ENCODE peak calls at places on chromosomes 7 and 10, in five cellular contexts. One of them, this sample, is unnamed.

GRCh38 chr7:154914580-154915380 is 88.1 kb downstream of the PAXIP1 start:
- DNase-seq in K562: no peak
- DNase-seq in upper lobe of left lung: peak
- DNase-seq in prostate gland: no peak
- DNase-seq in spleen: peak
- DNase-seq in this sample: no peak

GRCh38 chr7:46549892-46550639 is 629.0 kb upstream of the IGFBP3 start:
- DNase-seq in K562: no peak
- DNase-seq in upper lobe of left lung: no peak
- DNase-seq in prostate gland: no peak
- DNase-seq in spleen: no peak
- DNase-seq in this sample: no peak

GRCh38 chr7:13886356-13886755 is 103.1 kb downstream of the ETV1 start:
- DNase-seq in K562: no peak
- DNase-seq in upper lobe of left lung: no peak
- DNase-seq in prostate gland: no peak
- DNase-seq in spleen: no peak
- DNase-seq in this sample: no peak

GRCh38 chr7:132547806-132548205 is 28.5 kb downstream of the PLXNA4 start:
- DNase-seq in K562: no peak
- DNase-seq in upper lobe of left lung: no peak
- DNase-seq in prostate gland: no peak
- DNase-seq in spleen: no peak
- DNase-seq in this sample: no peak

GRCh38 chr10:131972474-131973071 is 9.2 kb downstream of the BNIP3 start:
- DNase-seq in K562: peak
- DNase-seq in upper lobe of left lung: no peak
- DNase-seq in prostate gland: no peak
- DNase-seq in spleen: peak
- DNase-seq in this sample: no peak

GRCh38 chr10:124605856-124606812 is 138.0 kb downstream of the FAM53B start:
- DNase-seq in K562: no peak
- DNase-seq in upper lobe of left lung: peak
- DNase-seq in prostate gland: no peak
- DNase-seq in spleen: peak
- DNase-seq in this sample: no peak

GRCh38 chr10:24249829-24250415 is 41.0 kb downstream of the KIAA1217 start:
- DNase-seq in K562: no peak
- DNase-seq in upper lobe of left lung: no peak
- DNase-seq in prostate gland: peak
- DNase-seq in spleen: no peak
- DNase-seq in this sample: no peak

GRCh38 chr7:45713669-45714520 is 139.7 kb downstream of the ADCY1 start:
- DNase-seq in K562: no peak
- DNase-seq in upper lobe of left lung: no peak
- DNase-seq in prostate gland: no peak
- DNase-seq in spleen: peak
- DNase-seq in this sample: no peak

GRCh38 chr10:13648425-13648824 is 61.7 kb downstream of the PRPF18 start:
- DNase-seq in K562: no peak
- DNase-seq in upper lobe of left lung: no peak
- DNase-seq in prostate gland: no peak
- DNase-seq in spleen: no peak
- DNase-seq in this sample: no peak

GRCh38 chr7:22351329-22351692 is 5.6 kb downstream of the RAPGEF5 start:
- DNase-seq in K562: no peak
- DNase-seq in upper lobe of left lung: no peak
- DNase-seq in prostate gland: no peak
- DNase-seq in spleen: no peak
- DNase-seq in this sample: no peak

GRCh38 chr10:33336606-33337334 is 2.3 kb upstream of the NRP1 start:
- DNase-seq in K562: no peak
- DNase-seq in upper lobe of left lung: peak
- DNase-seq in prostate gland: peak
- DNase-seq in spleen: peak
- DNase-seq in this sample: peak

GRCh38 chr7:117381357-117381756 is 45.9 kb downstream of the ASZ1 start:
- DNase-seq in K562: no peak
- DNase-seq in upper lobe of left lung: no peak
- DNase-seq in prostate gland: no peak
- DNase-seq in spleen: no peak
- DNase-seq in this sample: no peak

GRCh38 chr10:18504161-18504560 is 147.2 kb downstream of the NSUN6 start:
- DNase-seq in K562: no peak
- DNase-seq in upper lobe of left lung: no peak
- DNase-seq in prostate gland: no peak
- DNase-seq in spleen: no peak
- DNase-seq in this sample: no peak

GRCh38 chr10:89327803-89328441 is at the start of gene IFIT3:
- DNase-seq in K562: peak
- DNase-seq in upper lobe of left lung: no peak
- DNase-seq in prostate gland: peak
- DNase-seq in spleen: no peak
- DNase-seq in this sample: no peak

GRCh38 chr10:51231754-51232153 is 157.5 kb downstream of the PRKG1 start:
- DNase-seq in K562: no peak
- DNase-seq in upper lobe of left lung: no peak
- DNase-seq in prostate gland: peak
- DNase-seq in spleen: no peak
- DNase-seq in this sample: no peak

GRCh38 chr7:105621617-105622016 is 40.3 kb upstream of the EFCAB10 start:
- DNase-seq in K562: no peak
- DNase-seq in upper lobe of left lung: no peak
- DNase-seq in prostate gland: peak
- DNase-seq in spleen: no peak
- DNase-seq in this sample: no peak

GRCh38 chr7:147311332-147311731 is 1194.7 kb downstream of the CNTNAP2 start:
- DNase-seq in K562: no peak
- DNase-seq in upper lobe of left lung: no peak
- DNase-seq in prostate gland: no peak
- DNase-seq in spleen: no peak
- DNase-seq in this sample: no peak

GRCh38 chr7:879093-879492 is 2.7 kb downstream of the GET4 start:
- DNase-seq in K562: no peak
- DNase-seq in upper lobe of left lung: peak
- DNase-seq in prostate gland: no peak
- DNase-seq in spleen: peak
- DNase-seq in this sample: no peak

GRCh38 chr10:44413416-44413815 is 28.5 kb upstream of the CXCL12 start:
- DNase-seq in K562: no peak
- DNase-seq in upper lobe of left lung: no peak
- DNase-seq in prostate gland: no peak
- DNase-seq in spleen: no peak
- DNase-seq in this sample: no peak
- TF ChIP-seq POLR2A in K562: no peak
- TF ChIP-seq POLR2A in upper lobe of left lung: no peak
- TF ChIP-seq POLR2A in prostate gland: no peak
- TF ChIP-seq POLR2A in spleen: no peak
- TF ChIP-seq POLR2A in this sample: no peak

GRCh38 chr10:80154978-80155695 is 22.6 kb downstream of the PLAC9 start:
- DNase-seq in K562: no peak
- DNase-seq in upper lobe of left lung: no peak
- DNase-seq in prostate gland: peak
- DNase-seq in spleen: no peak
- DNase-seq in this sample: no peak
- TF ChIP-seq POLR2AphosphoS5 in K562: no peak
- TF ChIP-seq POLR2AphosphoS5 in upper lobe of left lung: no peak
- TF ChIP-seq POLR2AphosphoS5 in prostate gland: peak
- TF ChIP-seq POLR2AphosphoS5 in spleen: no peak
- TF ChIP-seq POLR2AphosphoS5 in this sample: no peak

GRCh38 chr10:75466886-75467285 is 35.5 kb downstream of the LRMDA start:
- DNase-seq in K562: no peak
- DNase-seq in upper lobe of left lung: no peak
- DNase-seq in prostate gland: no peak
- DNase-seq in spleen: no peak
- DNase-seq in this sample: no peak

GRCh38 chr10:75468612-75469011 is 37.2 kb downstream of the LRMDA start:
- DNase-seq in K562: no peak
- DNase-seq in upper lobe of left lung: no peak
- DNase-seq in prostate gland: no peak
- DNase-seq in spleen: no peak
- DNase-seq in this sample: no peak

GRCh38 chr10:75466016-75466415 is 34.6 kb downstream of the LRMDA start:
- DNase-seq in K562: no peak
- DNase-seq in upper lobe of left lung: no peak
- DNase-seq in prostate gland: no peak
- DNase-seq in spleen: no peak
- DNase-seq in this sample: no peak

GRCh38 chr10:75470901-75471300 is 39.5 kb downstream of the LRMDA start:
- DNase-seq in K562: no peak
- DNase-seq in upper lobe of left lung: no peak
- DNase-seq in prostate gland: no peak
- DNase-seq in spleen: no peak
- DNase-seq in this sample: no peak

DNA sequence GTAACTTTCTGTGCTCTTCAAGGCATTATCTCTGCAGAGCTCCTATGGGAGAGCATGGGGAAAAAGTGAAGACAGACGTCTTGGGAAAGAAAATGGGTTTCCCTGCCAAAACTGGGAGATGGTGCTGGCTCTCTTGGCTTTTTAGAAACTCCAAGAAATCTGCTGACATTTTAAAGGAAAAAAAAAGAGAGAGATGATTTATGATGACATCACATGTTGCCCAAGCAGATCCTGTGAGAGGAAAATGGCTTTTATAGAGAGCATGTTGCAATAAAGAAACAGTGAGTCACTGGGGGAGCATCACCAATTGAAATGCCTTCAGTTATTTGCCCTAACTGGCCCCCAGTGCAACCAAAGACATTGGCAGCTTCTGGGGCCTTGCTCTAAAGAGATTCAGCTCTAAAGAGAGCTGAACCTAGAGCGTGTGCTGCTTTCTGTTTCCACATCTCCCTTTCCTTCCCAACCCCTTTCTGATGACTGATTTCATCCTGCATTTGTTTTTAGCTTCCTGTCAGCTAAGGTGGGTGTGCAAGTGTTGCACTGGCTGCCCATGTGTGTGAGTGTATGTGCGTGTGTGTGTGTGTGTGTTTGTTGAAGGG is 37.7 kb downstream of the LRMDA start:
- DNase-seq in K562: no peak
- DNase-seq in upper lobe of left lung: no peak
- DNase-seq in prostate gland: peak
- DNase-seq in spleen: no peak
- DNase-seq in this sample: no peak
- TF ChIP-seq POLR2A in K562: no peak
- TF ChIP-seq POLR2A in upper lobe of left lung: no peak
- TF ChIP-seq POLR2A in prostate gland: no peak
- TF ChIP-seq POLR2A in spleen: no peak
- TF ChIP-seq POLR2A in this sample: no peak

DNA sequence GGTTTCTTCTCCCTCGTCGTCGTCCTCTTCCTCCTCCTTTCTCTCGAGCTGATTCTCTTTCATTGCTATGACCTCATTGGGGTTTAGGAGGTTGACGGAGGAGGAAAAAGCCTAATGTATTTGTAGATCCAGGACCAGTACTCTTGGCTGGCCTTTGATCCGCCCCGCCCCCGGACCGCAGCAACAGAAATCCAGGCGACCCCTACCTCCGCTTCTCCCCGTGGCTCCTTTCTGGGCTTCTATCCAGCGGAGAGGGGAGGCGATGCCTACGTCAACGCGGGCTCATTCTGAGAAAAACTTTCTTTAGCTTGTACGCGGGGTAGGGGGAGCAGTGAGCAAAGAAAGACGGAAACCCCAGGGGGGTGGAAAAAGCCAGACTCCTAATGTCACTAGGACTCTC is at the start of gene TMEM196:
- DNase-seq in K562: no peak
- DNase-seq in upper lobe of left lung: peak
- DNase-seq in prostate gland: no peak
- DNase-seq in spleen: no peak
- DNase-seq in this sample: no peak
- TF ChIP-seq POLR2AphosphoS5 in K562: no peak
- TF ChIP-seq POLR2AphosphoS5 in upper lobe of left lung: no peak
- TF ChIP-seq POLR2AphosphoS5 in prostate gland: no peak
- TF ChIP-seq POLR2AphosphoS5 in spleen: no peak
- TF ChIP-seq POLR2AphosphoS5 in this sample: no peak

GRCh38 chr10:116270691-116271592 is 2.1 kb downstream of the GFRA1 start:
- DNase-seq in K562: no peak
- DNase-seq in upper lobe of left lung: peak
- DNase-seq in prostate gland: no peak
- DNase-seq in spleen: no peak
- DNase-seq in this sample: no peak

GRCh38 chr10:116274141-116274861 is 1.3 kb upstream of the GFRA1 start:
- DNase-seq in K562: no peak
- DNase-seq in upper lobe of left lung: peak
- DNase-seq in prostate gland: no peak
- DNase-seq in spleen: no peak
- DNase-seq in this sample: no peak

GRCh38 chr10:116271593-116272496 is 1.2 kb downstream of the GFRA1 start:
- DNase-seq in K562: no peak
- DNase-seq in upper lobe of left lung: peak
- DNase-seq in prostate gland: no peak
- DNase-seq in spleen: no peak
- DNase-seq in this sample: no peak

GRCh38 chr10:116269612-116270011 is 3.4 kb downstream of the GFRA1 start:
- DNase-seq in K562: no peak
- DNase-seq in upper lobe of left lung: no peak
- DNase-seq in prostate gland: no peak
- DNase-seq in spleen: no peak
- DNase-seq in this sample: no peak

DNA sequence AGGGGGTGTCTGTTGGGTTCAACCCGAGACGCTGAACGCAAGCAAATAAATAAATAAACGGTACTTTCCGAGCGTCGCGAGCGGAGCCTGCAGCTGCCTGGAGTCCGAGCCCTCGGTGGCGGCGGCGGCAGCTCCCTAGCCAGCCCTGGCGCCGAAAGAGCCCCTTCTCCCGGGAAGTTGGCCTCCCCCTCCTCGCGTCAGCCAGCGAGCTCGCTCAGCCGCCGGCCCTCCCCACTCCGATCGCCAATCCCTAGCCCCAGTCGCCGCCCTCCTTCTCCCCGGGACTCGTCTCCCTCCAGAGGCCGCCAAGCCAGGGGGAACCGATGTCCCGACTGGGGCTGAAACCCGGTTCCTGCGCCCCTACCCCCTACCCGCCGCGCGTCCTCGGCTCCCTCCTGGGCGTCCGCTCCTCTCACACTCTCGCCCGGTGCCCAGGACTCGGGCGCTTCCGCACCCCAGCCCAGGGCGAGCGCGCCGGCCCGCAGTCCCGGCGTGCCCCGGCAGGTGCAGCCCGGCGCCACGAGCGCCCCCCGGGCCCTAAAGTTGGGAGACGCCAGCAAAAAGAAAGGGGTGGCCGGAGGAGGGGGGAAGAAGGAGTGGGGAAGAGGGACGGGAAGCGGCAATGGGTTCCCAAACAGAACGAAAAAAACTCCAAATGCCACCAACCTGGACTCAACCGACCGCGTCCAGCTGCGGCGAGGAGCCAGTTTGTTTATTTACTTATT is at the start of gene GFRA1:
- DNase-seq in K562: no peak
- DNase-seq in upper lobe of left lung: peak
- DNase-seq in prostate gland: no peak
- DNase-seq in spleen: no peak
- DNase-seq in this sample: no peak
- TF ChIP-seq POLR2A in K562: no peak
- TF ChIP-seq POLR2A in upper lobe of left lung: no peak
- TF ChIP-seq POLR2A in prostate gland: no peak
- TF ChIP-seq POLR2A in spleen: no peak
- TF ChIP-seq POLR2A in this sample: no peak

This sample was measured in GM12891.